ENCODE peak calls at places on chromosomes 6 and 20, in ten cellular contexts. One of them, this sample, is unnamed.

GRCh38 chr20:1118336-1119127 is at the start of gene PSMF1:
- DNase-seq in tibial nerve: peak
- DNase-seq in lower lobe of right lung: peak
- DNase-seq in GM12865: peak
- DNase-seq in psoas muscle: peak
- DNase-seq in neural crest cell: peak
- DNase-seq in Panc1: peak
- DNase-seq in transverse colon: peak
- DNase-seq in AG04449: peak
- DNase-seq in H1: peak
- DNase-seq in this sample: peak

GRCh38 chr6:85944736-85945135 is 302.1 kb upstream of the SYNCRIP start:
- DNase-seq in tibial nerve: no peak
- DNase-seq in lower lobe of right lung: no peak
- DNase-seq in GM12865: no peak
- DNase-seq in psoas muscle: no peak
- DNase-seq in neural crest cell: no peak
- DNase-seq in Panc1: no peak
- DNase-seq in transverse colon: no peak
- DNase-seq in AG04449: no peak
- DNase-seq in H1: no peak
- DNase-seq in this sample: no peak

GRCh38 chr6:104995989-104996617 is 39.2 kb downstream of the LIN28B start:
- DNase-seq in tibial nerve: no peak
- DNase-seq in lower lobe of right lung: no peak
- DNase-seq in GM12865: peak
- DNase-seq in psoas muscle: no peak
- DNase-seq in neural crest cell: no peak
- DNase-seq in Panc1: peak
- DNase-seq in transverse colon: no peak
- DNase-seq in AG04449: no peak
- DNase-seq in H1: no peak
- DNase-seq in this sample: no peak

GRCh38 chr20:60427516-60427915 is 469.3 kb downstream of the CDH26 start:
- DNase-seq in tibial nerve: no peak
- DNase-seq in lower lobe of right lung: no peak
- DNase-seq in GM12865: no peak
- DNase-seq in psoas muscle: no peak
- DNase-seq in neural crest cell: no peak
- DNase-seq in Panc1: no peak
- DNase-seq in transverse colon: no peak
- DNase-seq in AG04449: no peak
- DNase-seq in H1: no peak
- DNase-seq in this sample: no peak

GRCh38 chr6:20696676-20697075 is 162.4 kb downstream of the CDKAL1 start:
- DNase-seq in tibial nerve: no peak
- DNase-seq in lower lobe of right lung: no peak
- DNase-seq in GM12865: no peak
- DNase-seq in psoas muscle: no peak
- DNase-seq in neural crest cell: no peak
- DNase-seq in Panc1: no peak
- DNase-seq in transverse colon: no peak
- DNase-seq in AG04449: peak
- DNase-seq in H1: no peak
- DNase-seq in this sample: no peak

GRCh38 chr6:42093582-42094329 is 43.4 kb downstream of the TAF8 start:
- DNase-seq in tibial nerve: no peak
- DNase-seq in lower lobe of right lung: no peak
- DNase-seq in GM12865: no peak
- DNase-seq in psoas muscle: no peak
- DNase-seq in neural crest cell: no peak
- DNase-seq in Panc1: no peak
- DNase-seq in transverse colon: peak
- DNase-seq in AG04449: no peak
- DNase-seq in H1: peak
- DNase-seq in this sample: no peak

GRCh38 chr6:28985396-28986164 is 19.5 kb downstream of the ZNF311 start:
- DNase-seq in tibial nerve: peak
- DNase-seq in lower lobe of right lung: peak
- DNase-seq in GM12865: peak
- DNase-seq in psoas muscle: peak
- DNase-seq in neural crest cell: peak
- DNase-seq in Panc1: peak
- DNase-seq in transverse colon: peak
- DNase-seq in AG04449: peak
- DNase-seq in H1: peak
- DNase-seq in this sample: peak

GRCh38 chr6:166381381-166381732 is 1.4 kb downstream of the MPC1 start:
- DNase-seq in tibial nerve: no peak
- DNase-seq in lower lobe of right lung: no peak
- DNase-seq in GM12865: no peak
- DNase-seq in psoas muscle: no peak
- DNase-seq in neural crest cell: no peak
- DNase-seq in Panc1: no peak
- DNase-seq in transverse colon: no peak
- DNase-seq in AG04449: no peak
- DNase-seq in H1: no peak
- DNase-seq in this sample: no peak

DNA sequence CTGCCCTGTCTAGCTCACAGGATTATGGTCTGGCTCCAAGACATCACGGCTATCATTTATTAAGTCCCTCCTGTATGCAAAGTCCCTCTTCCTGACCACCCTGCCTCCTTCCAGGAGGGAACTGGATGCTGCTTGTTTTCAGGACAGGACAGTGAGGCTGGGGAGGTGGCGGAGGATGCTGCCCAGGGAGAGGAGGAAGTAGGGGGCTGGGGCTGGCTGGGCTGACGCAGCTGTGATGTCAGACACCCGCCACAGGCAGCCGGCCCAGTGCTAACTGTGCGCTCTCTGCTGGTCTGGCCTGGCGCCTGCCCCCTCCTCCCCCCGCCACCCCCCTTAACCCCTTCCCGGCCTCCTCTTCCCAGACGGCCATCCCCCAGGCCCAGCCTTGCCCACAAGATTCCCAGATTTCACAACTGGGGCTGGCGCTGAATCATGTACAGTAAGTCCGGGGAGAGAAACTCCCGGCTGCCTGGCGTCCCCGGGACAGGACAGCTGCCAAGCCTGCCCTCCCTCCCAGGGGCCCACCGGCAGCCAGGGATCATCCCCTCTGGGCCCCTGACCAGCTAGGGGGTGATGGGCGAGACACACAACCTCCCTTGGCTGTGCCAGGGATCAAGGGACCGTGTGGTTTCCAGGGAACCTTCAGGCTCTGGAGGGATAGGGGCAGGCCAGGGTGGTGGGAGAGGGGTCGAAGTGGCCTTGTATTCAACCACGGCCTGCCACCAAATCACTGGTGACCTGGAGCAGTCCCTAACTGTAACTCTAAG is 118.1 kb downstream of the CEBPB start:
- DNase-seq in tibial nerve: peak
- DNase-seq in lower lobe of right lung: peak
- DNase-seq in GM12865: no peak
- DNase-seq in psoas muscle: peak
- DNase-seq in neural crest cell: no peak
- DNase-seq in Panc1: peak
- DNase-seq in transverse colon: peak
- DNase-seq in AG04449: peak
- DNase-seq in H1: no peak
- DNase-seq in this sample: no peak
- TF ChIP-seq CTCF in tibial nerve: peak
- TF ChIP-seq CTCF in lower lobe of right lung: peak
- TF ChIP-seq CTCF in GM12865: no peak
- TF ChIP-seq CTCF in psoas muscle: no peak
- TF ChIP-seq CTCF in neural crest cell: no peak
- TF ChIP-seq CTCF in Panc1: no peak
- TF ChIP-seq CTCF in transverse colon: no peak
- TF ChIP-seq CTCF in AG04449: peak
- TF ChIP-seq CTCF in H1: no peak
- TF ChIP-seq CTCF in this sample: no peak

GRCh38 chr6:37158508-37158907 is 11.4 kb upstream of the PIM1 start:
- DNase-seq in tibial nerve: no peak
- DNase-seq in lower lobe of right lung: no peak
- DNase-seq in GM12865: no peak
- DNase-seq in psoas muscle: no peak
- DNase-seq in neural crest cell: no peak
- DNase-seq in Panc1: no peak
- DNase-seq in transverse colon: no peak
- DNase-seq in AG04449: no peak
- DNase-seq in H1: no peak
- DNase-seq in this sample: no peak

GRCh38 chr6:37160922-37161778 is 8.8 kb upstream of the PIM1 start:
- DNase-seq in tibial nerve: no peak
- DNase-seq in lower lobe of right lung: no peak
- DNase-seq in GM12865: peak
- DNase-seq in psoas muscle: no peak
- DNase-seq in neural crest cell: no peak
- DNase-seq in Panc1: no peak
- DNase-seq in transverse colon: no peak
- DNase-seq in AG04449: peak
- DNase-seq in H1: no peak
- DNase-seq in this sample: no peak

GRCh38 chr6:37168163-37168758 is 1.7 kb upstream of the PIM1 start:
- DNase-seq in tibial nerve: no peak
- DNase-seq in lower lobe of right lung: no peak
- DNase-seq in GM12865: no peak
- DNase-seq in psoas muscle: no peak
- DNase-seq in neural crest cell: no peak
- DNase-seq in Panc1: no peak
- DNase-seq in transverse colon: no peak
- DNase-seq in AG04449: no peak
- DNase-seq in H1: no peak
- DNase-seq in this sample: no peak

GRCh38 chr6:37162740-37163139 is 7.2 kb upstream of the PIM1 start:
- DNase-seq in tibial nerve: no peak
- DNase-seq in lower lobe of right lung: no peak
- DNase-seq in GM12865: no peak
- DNase-seq in psoas muscle: no peak
- DNase-seq in neural crest cell: no peak
- DNase-seq in Panc1: no peak
- DNase-seq in transverse colon: no peak
- DNase-seq in AG04449: no peak
- DNase-seq in H1: no peak
- DNase-seq in this sample: no peak
- TF ChIP-seq CTCF in tibial nerve: no peak
- TF ChIP-seq CTCF in lower lobe of right lung: no peak
- TF ChIP-seq CTCF in GM12865: no peak
- TF ChIP-seq CTCF in psoas muscle: no peak
- TF ChIP-seq CTCF in neural crest cell: no peak
- TF ChIP-seq CTCF in Panc1: no peak
- TF ChIP-seq CTCF in transverse colon: no peak
- TF ChIP-seq CTCF in AG04449: no peak
- TF ChIP-seq CTCF in H1: no peak
- TF ChIP-seq CTCF in this sample: no peak

GRCh38 chr20:38316341-38316740 is 12.4 kb downstream of the BPI start:
- DNase-seq in tibial nerve: no peak
- DNase-seq in lower lobe of right lung: no peak
- DNase-seq in GM12865: no peak
- DNase-seq in psoas muscle: no peak
- DNase-seq in neural crest cell: no peak
- DNase-seq in Panc1: no peak
- DNase-seq in transverse colon: no peak
- DNase-seq in AG04449: no peak
- DNase-seq in H1: no peak
- DNase-seq in this sample: no peak

GRCh38 chr20:38313676-38314075 is 9.7 kb downstream of the BPI start:
- DNase-seq in tibial nerve: no peak
- DNase-seq in lower lobe of right lung: no peak
- DNase-seq in GM12865: no peak
- DNase-seq in psoas muscle: no peak
- DNase-seq in neural crest cell: no peak
- DNase-seq in Panc1: no peak
- DNase-seq in transverse colon: no peak
- DNase-seq in AG04449: no peak
- DNase-seq in H1: no peak
- DNase-seq in this sample: no peak

GRCh38 chr20:38317422-38317821 is 13.5 kb downstream of the BPI start:
- DNase-seq in tibial nerve: no peak
- DNase-seq in lower lobe of right lung: no peak
- DNase-seq in GM12865: no peak
- DNase-seq in psoas muscle: no peak
- DNase-seq in neural crest cell: no peak
- DNase-seq in Panc1: no peak
- DNase-seq in transverse colon: no peak
- DNase-seq in AG04449: no peak
- DNase-seq in H1: no peak
- DNase-seq in this sample: no peak

GRCh38 chr20:38311100-38311499 is 7.1 kb downstream of the BPI start:
- DNase-seq in tibial nerve: no peak
- DNase-seq in lower lobe of right lung: no peak
- DNase-seq in GM12865: no peak
- DNase-seq in psoas muscle: no peak
- DNase-seq in neural crest cell: no peak
- DNase-seq in Panc1: no peak
- DNase-seq in transverse colon: no peak
- DNase-seq in AG04449: no peak
- DNase-seq in H1: no peak
- DNase-seq in this sample: no peak

DNA sequence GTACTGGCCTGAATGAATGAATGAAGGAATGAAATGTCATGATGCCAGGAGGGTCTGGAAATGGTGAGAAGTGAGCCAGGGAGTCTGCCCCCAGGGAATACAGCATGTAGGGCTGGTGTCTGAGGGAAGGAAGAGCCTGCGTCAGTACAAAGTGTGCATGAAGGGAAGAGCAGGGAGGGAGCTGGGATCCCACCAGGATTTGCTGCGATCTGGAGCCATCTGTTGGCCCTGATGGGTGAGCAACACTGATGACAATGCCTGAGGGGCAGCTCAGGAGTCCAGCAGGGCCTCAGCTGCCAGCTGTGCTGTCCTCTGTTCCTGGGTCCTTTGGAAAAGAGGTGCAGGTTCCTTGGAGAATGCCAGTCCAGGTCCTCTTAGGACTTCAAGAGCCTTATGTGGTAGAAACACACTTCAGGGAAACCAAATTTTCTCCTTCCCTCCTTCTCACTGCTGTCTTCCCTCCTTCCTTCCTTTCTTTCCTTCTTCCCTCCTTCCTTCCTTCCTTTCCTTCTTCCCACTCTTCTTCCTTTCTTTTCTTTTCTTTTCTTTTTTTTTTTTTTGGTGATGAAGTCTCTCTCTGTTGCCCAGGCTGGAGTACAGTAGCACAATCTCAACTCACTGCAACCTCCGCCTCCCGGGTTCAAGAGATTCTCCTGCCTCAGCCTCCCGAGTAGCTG is 11.5 kb downstream of the BPI start:
- DNase-seq in tibial nerve: no peak
- DNase-seq in lower lobe of right lung: no peak
- DNase-seq in GM12865: no peak
- DNase-seq in psoas muscle: no peak
- DNase-seq in neural crest cell: no peak
- DNase-seq in Panc1: no peak
- DNase-seq in transverse colon: no peak
- DNase-seq in AG04449: peak
- DNase-seq in H1: no peak
- DNase-seq in this sample: no peak
- TF ChIP-seq CTCF in tibial nerve: peak
- TF ChIP-seq CTCF in lower lobe of right lung: no peak
- TF ChIP-seq CTCF in GM12865: no peak
- TF ChIP-seq CTCF in psoas muscle: no peak
- TF ChIP-seq CTCF in neural crest cell: no peak
- TF ChIP-seq CTCF in Panc1: no peak
- TF ChIP-seq CTCF in transverse colon: no peak
- TF ChIP-seq CTCF in AG04449: peak
- TF ChIP-seq CTCF in H1: no peak
- TF ChIP-seq CTCF in this sample: no peak

GRCh38 chr6:109183109-109183508 is 87.8 kb downstream of the CEP57L1 start:
- DNase-seq in tibial nerve: no peak
- DNase-seq in lower lobe of right lung: no peak
- DNase-seq in GM12865: peak
- DNase-seq in psoas muscle: no peak
- DNase-seq in neural crest cell: no peak
- DNase-seq in Panc1: no peak
- DNase-seq in transverse colon: no peak
- DNase-seq in AG04449: no peak
- DNase-seq in H1: no peak
- DNase-seq in this sample: no peak
- TF ChIP-seq CTCF in tibial nerve: no peak
- TF ChIP-seq CTCF in lower lobe of right lung: no peak
- TF ChIP-seq CTCF in GM12865: no peak
- TF ChIP-seq CTCF in psoas muscle: no peak
- TF ChIP-seq CTCF in neural crest cell: no peak
- TF ChIP-seq CTCF in Panc1: peak
- TF ChIP-seq CTCF in transverse colon: no peak
- TF ChIP-seq CTCF in AG04449: no peak
- TF ChIP-seq CTCF in H1: no peak
- TF ChIP-seq CTCF in this sample: no peak

This sample was measured in activated CD8-positive, alpha-beta T cell treated with anti-CD3 and anti-CD28 coated beads for 36 hours.